ENCODE peak calls at places on chromosomes 6 and 20, in eight cellular contexts. One of them, this sample, is unnamed.

GRCh38 chr6:133707456-133707855 is 181.5 kb upstream of the TCF21 start:
- DNase-seq in astrocyte of the spinal cord: peak; percentile 95
- DNase-seq in fibroblast of lung: peak; percentile 93
- DNase-seq in stimulated activated CD4-positive, alpha-beta T cell treated with anti-CD3 and anti-CD28 coated beads, Interleukin-1b, Interleukin-23, amount 100 ng/mL, for 1 hour: no peak
- DNase-seq in body of pancreas: no peak
- DNase-seq in activated T-helper 1 cell treated with anti-CD3 and anti-CD28 coated beads, Interleukin-2, amount 50 U/mL, for 16 hours: no peak
- DNase-seq in iPS-NIHi11: no peak
- DNase-seq in stimulated activated effector memory CD8-positive, alpha-beta T cell treated with anti-CD3 and anti-CD28 coated beads, Interleukin-12 subunit alpha, Interleukin-12 subunit beta, amount 100 ng/mL, for 72 hours: no peak
- DNase-seq in this sample: no peak

GRCh38 chr20:2937902-2938301 is 64.6 kb downstream of the PTPRA start:
- DNase-seq in astrocyte of the spinal cord: no peak
- DNase-seq in fibroblast of lung: no peak
- DNase-seq in stimulated activated CD4-positive, alpha-beta T cell treated with anti-CD3 and anti-CD28 coated beads, Interleukin-1b, Interleukin-23, amount 100 ng/mL, for 1 hour: no peak
- DNase-seq in body of pancreas: no peak
- DNase-seq in activated T-helper 1 cell treated with anti-CD3 and anti-CD28 coated beads, Interleukin-2, amount 50 U/mL, for 16 hours: no peak
- DNase-seq in iPS-NIHi11: no peak
- DNase-seq in stimulated activated effector memory CD8-positive, alpha-beta T cell treated with anti-CD3 and anti-CD28 coated beads, Interleukin-12 subunit alpha, Interleukin-12 subunit beta, amount 100 ng/mL, for 72 hours: no peak
- DNase-seq in this sample: no peak

GRCh38 chr20:43941476-43942212 is 27.0 kb downstream of the TOX2 start:
- DNase-seq in astrocyte of the spinal cord: peak; percentile 43
- DNase-seq in fibroblast of lung: no peak
- DNase-seq in stimulated activated CD4-positive, alpha-beta T cell treated with anti-CD3 and anti-CD28 coated beads, Interleukin-1b, Interleukin-23, amount 100 ng/mL, for 1 hour: no peak
- DNase-seq in body of pancreas: peak; percentile 17
- DNase-seq in activated T-helper 1 cell treated with anti-CD3 and anti-CD28 coated beads, Interleukin-2, amount 50 U/mL, for 16 hours: no peak
- DNase-seq in iPS-NIHi11: no peak
- DNase-seq in stimulated activated effector memory CD8-positive, alpha-beta T cell treated with anti-CD3 and anti-CD28 coated beads, Interleukin-12 subunit alpha, Interleukin-12 subunit beta, amount 100 ng/mL, for 72 hours: no peak
- DNase-seq in this sample: peak; percentile 33

GRCh38 chr20:50323209-50323608 is 132.6 kb downstream of the CEBPB start:
- DNase-seq in astrocyte of the spinal cord: peak; percentile 19
- DNase-seq in fibroblast of lung: no peak
- DNase-seq in stimulated activated CD4-positive, alpha-beta T cell treated with anti-CD3 and anti-CD28 coated beads, Interleukin-1b, Interleukin-23, amount 100 ng/mL, for 1 hour: no peak
- DNase-seq in body of pancreas: no peak
- DNase-seq in activated T-helper 1 cell treated with anti-CD3 and anti-CD28 coated beads, Interleukin-2, amount 50 U/mL, for 16 hours: no peak
- DNase-seq in iPS-NIHi11: no peak
- DNase-seq in stimulated activated effector memory CD8-positive, alpha-beta T cell treated with anti-CD3 and anti-CD28 coated beads, Interleukin-12 subunit alpha, Interleukin-12 subunit beta, amount 100 ng/mL, for 72 hours: no peak
- DNase-seq in this sample: no peak

GRCh38 chr6:157685596-157686280 is 137.3 kb upstream of the SNX9 start:
- DNase-seq in astrocyte of the spinal cord: no peak
- DNase-seq in fibroblast of lung: no peak
- DNase-seq in stimulated activated CD4-positive, alpha-beta T cell treated with anti-CD3 and anti-CD28 coated beads, Interleukin-1b, Interleukin-23, amount 100 ng/mL, for 1 hour: no peak
- DNase-seq in body of pancreas: no peak
- DNase-seq in activated T-helper 1 cell treated with anti-CD3 and anti-CD28 coated beads, Interleukin-2, amount 50 U/mL, for 16 hours: no peak
- DNase-seq in iPS-NIHi11: no peak
- DNase-seq in stimulated activated effector memory CD8-positive, alpha-beta T cell treated with anti-CD3 and anti-CD28 coated beads, Interleukin-12 subunit alpha, Interleukin-12 subunit beta, amount 100 ng/mL, for 72 hours: no peak
- DNase-seq in this sample: no peak

GRCh38 chr6:31948753-31949413 is 3.0 kb downstream of the CFB start:
- DNase-seq in astrocyte of the spinal cord: peak; percentile 17
- DNase-seq in fibroblast of lung: peak; percentile 22
- DNase-seq in stimulated activated CD4-positive, alpha-beta T cell treated with anti-CD3 and anti-CD28 coated beads, Interleukin-1b, Interleukin-23, amount 100 ng/mL, for 1 hour: no peak
- DNase-seq in body of pancreas: no peak
- DNase-seq in activated T-helper 1 cell treated with anti-CD3 and anti-CD28 coated beads, Interleukin-2, amount 50 U/mL, for 16 hours: no peak
- DNase-seq in iPS-NIHi11: no peak
- DNase-seq in stimulated activated effector memory CD8-positive, alpha-beta T cell treated with anti-CD3 and anti-CD28 coated beads, Interleukin-12 subunit alpha, Interleukin-12 subunit beta, amount 100 ng/mL, for 72 hours: no peak
- DNase-seq in this sample: no peak

GRCh38 chr6:79702701-79703100 is 71.6 kb downstream of the SH3BGRL2 start:
- DNase-seq in astrocyte of the spinal cord: no peak
- DNase-seq in fibroblast of lung: no peak
- DNase-seq in stimulated activated CD4-positive, alpha-beta T cell treated with anti-CD3 and anti-CD28 coated beads, Interleukin-1b, Interleukin-23, amount 100 ng/mL, for 1 hour: no peak
- DNase-seq in body of pancreas: no peak
- DNase-seq in activated T-helper 1 cell treated with anti-CD3 and anti-CD28 coated beads, Interleukin-2, amount 50 U/mL, for 16 hours: no peak
- DNase-seq in iPS-NIHi11: no peak
- DNase-seq in stimulated activated effector memory CD8-positive, alpha-beta T cell treated with anti-CD3 and anti-CD28 coated beads, Interleukin-12 subunit alpha, Interleukin-12 subunit beta, amount 100 ng/mL, for 72 hours: peak; percentile 49
- DNase-seq in this sample: no peak

GRCh38 chr6:107124934-107125348 is 9.6 kb upstream of the BEND3 start:
- DNase-seq in astrocyte of the spinal cord: no peak
- DNase-seq in fibroblast of lung: no peak
- DNase-seq in stimulated activated CD4-positive, alpha-beta T cell treated with anti-CD3 and anti-CD28 coated beads, Interleukin-1b, Interleukin-23, amount 100 ng/mL, for 1 hour: no peak
- DNase-seq in body of pancreas: no peak
- DNase-seq in activated T-helper 1 cell treated with anti-CD3 and anti-CD28 coated beads, Interleukin-2, amount 50 U/mL, for 16 hours: no peak
- DNase-seq in iPS-NIHi11: no peak
- DNase-seq in stimulated activated effector memory CD8-positive, alpha-beta T cell treated with anti-CD3 and anti-CD28 coated beads, Interleukin-12 subunit alpha, Interleukin-12 subunit beta, amount 100 ng/mL, for 72 hours: no peak
- DNase-seq in this sample: peak; percentile 24

GRCh38 chr6:44001318-44001868 is 125.9 kb downstream of the MRPL14 start:
- DNase-seq in astrocyte of the spinal cord: no peak
- DNase-seq in fibroblast of lung: peak; percentile 40
- DNase-seq in stimulated activated CD4-positive, alpha-beta T cell treated with anti-CD3 and anti-CD28 coated beads, Interleukin-1b, Interleukin-23, amount 100 ng/mL, for 1 hour: no peak
- DNase-seq in body of pancreas: no peak
- DNase-seq in activated T-helper 1 cell treated with anti-CD3 and anti-CD28 coated beads, Interleukin-2, amount 50 U/mL, for 16 hours: no peak
- DNase-seq in iPS-NIHi11: peak; percentile 82
- DNase-seq in stimulated activated effector memory CD8-positive, alpha-beta T cell treated with anti-CD3 and anti-CD28 coated beads, Interleukin-12 subunit alpha, Interleukin-12 subunit beta, amount 100 ng/mL, for 72 hours: no peak
- DNase-seq in this sample: no peak

This sample was measured in mucosa of descending colon.